ENCODE peak calls at places on chromosomes 5 and 9, in four cellular contexts. W is lung, Y is ACHN, E is left ventricle myocardium superior. O is an unnamed sample.

GRCh38 chr9:84670106-84670800 is 724 bp downstream of the NTRK2 start:
- DNase-seq in Y (no peak), W (no peak), E (peak), O (peak)

GRCh38 chr5:172144291-172144815 is 43.7 kb downstream of the STK10 start:
- DNase-seq in E (peak), W (no peak), Y (no peak), O (peak)

GRCh38 chr5:163079618-163080017 is 357.8 kb upstream of the CCNG1 start:
- DNase-seq in W (no peak), Y (no peak), E (no peak), O (no peak)

GRCh38 chr9:136848393-136849037 is 694 bp upstream of the PHPT1 start:
- DNase-seq in E (no peak), W (no peak), Y (peak), O (peak)

GRCh38 chr5:102933721-102934459 is 178.8 kb downstream of the PAM start:
- DNase-seq in E (no peak), W (no peak), Y (no peak), O (no peak)

GRCh38 chr5:169273881-169274280 is 27.1 kb downstream of the SLIT3 start:
- DNase-seq in W (no peak), Y (no peak), E (no peak), O (no peak)

GRCh38 chr5:40406426-40407211 is 273.1 kb upstream of the PTGER4 start:
- DNase-seq in W (no peak), E (no peak), Y (no peak), O (no peak)

GRCh38 chr5:133533541-133533940 is 78.8 kb downstream of the FSTL4 start:
- DNase-seq in E (no peak), W (no peak), Y (no peak), O (no peak)

GRCh38 chr5:166340039-166340438 is 1951.4 kb upstream of the WWC1 start:
- DNase-seq in E (no peak), Y (no peak), W (no peak), O (no peak)

GRCh38 chr9:83511051-83511450 is 27.1 kb downstream of the FRMD3 start:
- DNase-seq in W (no peak), E (no peak), Y (no peak), O (no peak)

GRCh38 chr5:128163991-128164390 is 80.4 kb downstream of the SLC12A2 start:
- DNase-seq in E (no peak), W (no peak), Y (no peak), O (no peak)

GRCh38 chr5:169753795-169754194 is 116.7 kb downstream of the DOCK2 start:
- DNase-seq in E (no peak), Y (no peak), W (no peak), O (no peak)

GRCh38 chr5:18113724-18114123 is 479.5 kb downstream of the TAF11L14 start:
- DNase-seq in Y (no peak), W (no peak), E (no peak), O (no peak)